ENCODE peak calls at places on chromosomes 12 and 14, in nine cellular contexts. P, K, I, V, L, T, G, X and U are unnamed samples. For H3K4me1, the result is how much of the 10 kb centered on the place peaks cover.

GRCh38 chr14:69506241-69506595 is 21.7 kb downstream of the PLEKHD1 start:
- DNase-seq in K (no peak), T (no peak), X (no peak), L (no peak), G (no peak), I (no peak), V (no peak), P (no peak), U (no peak)

GRCh38 chr14:102020058-102020971 is 55.9 kb downstream of the DYNC1H1 start:
- DNase-seq in X (no peak), P (peak), V (peak), I (no peak), T (peak), G (peak), L (peak), K (no peak), U (no peak)

GRCh38 chr12:2034633-2035420 is 18.0 kb upstream of the CACNA1C start:
- DNase-seq in V (peak), T (peak), I (peak), G (peak), P (peak), K (peak), L (peak), X (peak), U (peak)

GRCh38 chr14:85565862-85566296 is 35.9 kb downstream of the FLRT2 start:
- DNase-seq in L (peak), P (no peak), X (no peak), I (no peak), K (no peak), V (no peak), T (peak), G (peak), U (no peak)

GRCh38 chr14:69547701-69548348 is 26.8 kb downstream of the CCDC177 start:
- DNase-seq in G (peak), L (peak), K (no peak), I (no peak), V (no peak), T (no peak), P (no peak), X (no peak), U (no peak)

GRCh38 chr14:24251880-24252288 is 9.5 kb upstream of the TINF2 start:
- DNase-seq in V (no peak), L (peak), X (no peak), K (no peak), T (peak), I (no peak), P (no peak), G (peak), U (no peak)

GRCh38 chr14:55609681-55610080 is 29.7 kb downstream of the KTN1 start:
- DNase-seq in X (no peak), L (peak), K (no peak), I (no peak), G (peak), P (no peak), V (no peak), T (peak), U (no peak)

GRCh38 chr12:104482748-104483147 is 26.0 kb downstream of the CHST11 start:
- DNase-seq in I (no peak), P (no peak), T (no peak), V (no peak), G (no peak), X (no peak), L (no peak), K (no peak), U (no peak)

GRCh38 chr12:124512667-124513296 is 54.6 kb downstream of the NCOR2 start:
- DNase-seq in V (peak), K (peak), G (peak), X (no peak), L (peak), P (no peak), I (peak), T (peak), U (no peak)

GRCh38 chr14:24993631-24994030 is 56.3 kb downstream of the STXBP6 start:
- DNase-seq in K (no peak), P (no peak), G (no peak), X (no peak), V (no peak), L (no peak), I (no peak), T (no peak), U (no peak)

GRCh38 chr14:54579606-54580005 is 12.7 kb downstream of the SAMD4A start:
- DNase-seq in K (no peak), T (no peak), X (no peak), P (no peak), G (peak), I (no peak), V (no peak), L (peak), U (no peak)

GRCh38 chr12:6322352-6322751 is 11.9 kb downstream of the PLEKHG6 start:
- DNase-seq in I (no peak), T (no peak), G (no peak), L (no peak), V (no peak), P (no peak), K (no peak), X (no peak), U (no peak)

GRCh38 chr14:48560421-48560820 is 885.0 kb upstream of the MDGA2 start:
- DNase-seq in G (no peak), I (no peak), K (no peak), P (no peak), L (no peak), T (peak), X (no peak), V (no peak), U (no peak)

GRCh38 chr12:48334807-48335206 is 15.9 kb downstream of the ZNF641 start:
- DNase-seq in L (no peak), P (no peak), T (no peak), G (no peak), V (no peak), X (no peak), K (no peak), I (no peak), U (no peak)

GRCh38 chr14:31080060-31080459 is 53.9 kb upstream of the STRN3 start:
- DNase-seq in P (no peak), K (no peak), G (peak), L (no peak), V (no peak), I (no peak), X (no peak), T (peak), U (no peak)

GRCh38 chr12:105659355-105660075 is 329.0 kb downstream of the C12orf75 start:
- DNase-seq in K (no peak), T (peak), V (no peak), L (no peak), I (no peak), X (no peak), G (no peak), P (no peak), U (no peak)

GRCh38 chr12:72540811-72541210 is 268.6 kb downstream of the TRHDE start:
- DNase-seq in G (peak), L (no peak), T (peak), P (no peak), I (no peak), X (no peak), V (no peak), K (no peak), U (no peak)

GRCh38 chr14:96304956-96305355 is 48.9 kb downstream of the BDKRB1 start:
- DNase-seq in I (no peak), X (no peak), P (no peak), K (no peak), V (no peak), L (no peak), T (peak), G (no peak), U (no peak)

GRCh38 chr12:77947326-77947725 is 116.6 kb downstream of the NAV3 start:
- DNase-seq in G (peak), X (no peak), P (no peak), L (peak), V (no peak), T (peak), I (no peak), K (no peak), U (no peak)

GRCh38 chr12:125136702-125137101 is 71.5 kb downstream of the AACS start:
- DNase-seq in T (no peak), P (no peak), L (no peak), X (no peak), V (no peak), G (no peak), I (no peak), K (no peak), U (no peak)

GRCh38 chr14:74608959-74609611 is 3.0 kb downstream of the LTBP2 start:
- DNase-seq in I (peak), G (peak), X (peak), T (peak), P (peak), K (peak), L (peak), V (peak), U (peak)

GRCh38 chr12:22443379-22444316 is 100.7 kb downstream of the C2CD5 start:
- DNase-seq in I (no peak), T (peak), V (peak), G (peak), K (peak), X (peak), L (peak), P (peak), U (peak)

GRCh38 chr14:33891700-33892099 is 59.2 kb downstream of the EGLN3 start:
- DNase-seq in K (no peak), I (no peak), T (no peak), L (no peak), P (no peak), V (no peak), X (no peak), G (no peak), U (no peak)

GRCh38 chr14:101103321-101103901 is 199.9 kb upstream of the RTL1 start:
- DNase-seq in P (no peak), I (no peak), L (no peak), X (no peak), G (no peak), V (peak), K (peak), T (no peak), U (no peak)

GRCh38 chr12:66282244-66282643 is 20.0 kb upstream of the HELB start:
- DNase-seq in L (no peak), K (no peak), X (no peak), P (no peak), I (no peak), V (no peak), G (no peak), T (no peak), U (no peak)

GRCh38 chr14:68522510-68523325 is 270.1 kb downstream of the ZFP36L1 start:
- DNase-seq in V (no peak), K (no peak), T (no peak), P (no peak), L (peak), I (no peak), X (no peak), G (peak), U (no peak)

GRCh38 chr12:65608319-65608916 is 215.9 kb upstream of the HMGA2 start:
- DNase-seq in V (no peak), K (no peak), G (no peak), L (no peak), I (no peak), T (peak), P (no peak), X (no peak), U (no peak)

GRCh38 chr12:130880411-130880885 is 8.6 kb downstream of the RAN start:
- DNase-seq in I (no peak), K (no peak), T (no peak), X (peak), P (no peak), V (no peak), G (peak), L (no peak), U (no peak)

GRCh38 chr14:82667006-82667405 is 1133.4 kb upstream of the SEL1L start:
- DNase-seq in L (no peak), I (no peak), K (no peak), G (no peak), P (no peak), T (no peak), V (no peak), X (no peak), U (no peak)

GRCh38 chr12:109440851-109441490 is 36.1 kb downstream of the KCTD10 start:
- DNase-seq in X (no peak), L (peak), T (no peak), P (no peak), V (no peak), G (peak), K (no peak), I (no peak), U (no peak)

GRCh38 chr12:53010955-53011354 is 4.7 kb downstream of the EIF4B start:
- DNase-seq in K (no peak), X (no peak), T (no peak), P (no peak), L (no peak), I (no peak), G (no peak), V (no peak), U (no peak)

GRCh38 chr12:67045650-67046049 is 223.5 kb upstream of the CAND1 start:
- DNase-seq in L (no peak), I (no peak), K (no peak), X (no peak), P (no peak), V (no peak), G (no peak), T (no peak), U (no peak)

GRCh38 chr14:68487805-68488590 is 304.9 kb downstream of the ZFP36L1 start:
- DNase-seq in V (no peak), G (peak), P (no peak), X (no peak), I (no peak), T (peak), L (no peak), K (no peak), U (no peak)

GRCh38 chr12:45232146-45232731 is 16.3 kb downstream of the ANO6 start:
- DNase-seq in X (no peak), I (no peak), K (no peak), T (no peak), P (no peak), G (no peak), L (no peak), V (no peak), U (no peak)

GRCh38 chr12:45235087-45236025 is 19.5 kb downstream of the ANO6 start:
- DNase-seq in X (no peak), L (peak), V (no peak), K (no peak), T (peak), P (no peak), I (no peak), G (peak), U (no peak)

GRCh38 chr12:45232771-45233372 is 17.0 kb downstream of the ANO6 start:
- DNase-seq in X (no peak), G (peak), P (no peak), T (peak), I (peak), L (peak), V (no peak), K (peak), U (no peak)

GRCh38 chr12:45234134-45234865 is 18.4 kb downstream of the ANO6 start:
- DNase-seq in I (no peak), G (peak), X (no peak), V (no peak), K (no peak), P (no peak), L (peak), T (peak), U (no peak)

GRCh38 chr12:45231515-45232145 is 15.7 kb downstream of the ANO6 start:
- DNase-seq in V (no peak), L (peak), X (no peak), I (no peak), G (peak), K (no peak), T (peak), P (no peak), U (no peak)
- H3K4me1 ChIP-seq in V (under half), L (half or more), X (under half), I (under half), G (half or more), K (under half), T (half or more), P (under half), U (under half)

DNA sequence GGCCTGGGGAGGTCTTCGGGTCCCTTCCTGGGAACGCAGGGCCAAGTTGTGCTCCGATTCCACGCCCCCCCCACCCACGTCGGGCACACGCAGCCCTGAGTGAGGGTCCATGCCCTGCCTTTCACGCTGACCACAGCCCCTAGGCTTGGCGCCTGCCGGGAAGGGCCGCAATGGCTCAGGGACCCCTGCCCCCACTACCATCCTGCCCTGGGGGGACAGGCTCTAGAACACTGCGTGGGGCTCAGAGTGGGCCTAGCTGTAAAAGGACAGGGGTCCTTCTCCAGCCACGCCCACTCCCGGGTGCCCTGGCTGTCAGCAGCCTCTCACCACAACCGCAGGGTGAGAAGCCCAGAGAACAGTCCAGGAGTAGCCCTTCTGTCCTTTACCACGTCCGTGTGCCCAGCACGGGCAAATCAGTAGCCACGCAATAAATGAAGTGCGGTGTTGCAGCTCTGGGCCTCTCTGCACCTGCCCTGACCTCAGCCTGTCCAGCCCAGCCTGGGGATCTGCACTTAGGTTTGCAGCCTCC is 9.4 kb upstream of the GPR68 start:
- DNase-seq in K (no peak), G (no peak), V (no peak), X (no peak), I (no peak), P (no peak), T (no peak), L (no peak), U (no peak)
- H3K4me3 ChIP-seq in K (peak), G (peak), V (peak), X (peak), I (peak), P (peak), T (peak), L (peak), U (no peak)

GRCh38 chr14:104732355-104732804 is 8.4 kb downstream of the ADSS1 start:
- DNase-seq in X (no peak), I (no peak), K (peak), P (no peak), V (peak), G (no peak), T (no peak), L (no peak), U (no peak)

GRCh38 chr14:104734601-104734990 is 10.6 kb downstream of the ADSS1 start:
- DNase-seq in X (no peak), T (no peak), G (no peak), I (no peak), L (no peak), K (no peak), V (no peak), P (no peak), U (no peak)

GRCh38 chr14:104731925-104732294 is 7.9 kb downstream of the ADSS1 start:
- DNase-seq in K (no peak), L (no peak), P (no peak), T (no peak), I (no peak), X (no peak), V (no peak), G (no peak), U (no peak)

GRCh38 chr14:104734051-104734587 is 10.1 kb downstream of the ADSS1 start:
- DNase-seq in K (no peak), T (no peak), P (no peak), X (no peak), G (no peak), L (no peak), V (no peak), I (no peak), U (no peak)

DNA sequence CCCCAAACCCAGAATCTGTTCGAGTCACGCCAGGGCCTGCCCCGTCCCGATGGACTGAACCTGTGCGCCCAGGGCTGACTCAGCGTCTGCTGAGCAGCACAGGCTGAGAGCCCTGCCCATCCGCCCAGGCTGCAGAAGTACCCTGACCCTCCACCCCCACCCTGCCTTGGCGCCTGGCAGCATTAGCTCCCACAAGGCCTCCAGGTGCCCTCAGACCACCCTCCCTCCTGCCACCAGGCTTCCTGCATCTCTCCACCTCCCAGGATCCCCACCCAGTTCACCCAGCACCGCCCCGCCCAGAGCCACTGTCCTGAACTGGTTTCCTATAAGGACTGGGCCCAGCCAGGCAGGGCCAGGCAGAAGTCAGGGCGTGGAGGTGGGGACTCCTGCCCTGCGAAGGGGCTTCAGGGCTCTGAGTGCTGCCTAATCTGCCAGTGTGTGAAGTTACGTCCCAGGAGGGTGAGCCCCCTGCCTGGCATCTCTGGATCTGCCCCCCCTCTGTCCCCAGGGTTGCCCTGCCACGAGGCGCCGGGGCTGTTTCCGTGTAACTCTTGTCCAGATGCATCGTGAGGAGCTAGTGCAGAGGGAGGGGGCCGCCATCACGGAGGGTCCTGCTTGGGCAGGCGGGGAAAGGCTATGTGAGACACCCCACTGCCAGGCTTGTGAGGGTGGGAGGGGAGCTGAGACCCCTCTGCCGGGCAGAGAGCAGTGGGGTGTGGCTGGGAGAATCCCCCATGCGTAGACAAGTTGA is 9.1 kb downstream of the ADSS1 start:
- DNase-seq in I (no peak), V (no peak), L (no peak), X (no peak), K (peak), G (no peak), T (peak), P (no peak), U (no peak)
- H3K4me1 ChIP-seq in I (under half), V (under half), L (under half), X (under half), K (under half), G (under half), T (under half), P (under half), U (under half)

GRCh38 chr12:70074510-70074909 is 168.7 kb upstream of the CNOT2 start:
- DNase-seq in I (no peak), P (no peak), T (peak), K (no peak), X (no peak), L (no peak), V (no peak), G (no peak), U (no peak)

GRCh38 chr12:70070494-70071007 is 172.7 kb upstream of the CNOT2 start:
- DNase-seq in V (no peak), T (no peak), X (no peak), K (no peak), L (no peak), I (no peak), G (no peak), P (no peak), U (no peak)

GRCh38 chr12:70068743-70069142 is 174.5 kb upstream of the CNOT2 start:
- DNase-seq in V (no peak), I (no peak), G (no peak), T (no peak), P (no peak), L (no peak), K (no peak), X (no peak), U (no peak)

DNA sequence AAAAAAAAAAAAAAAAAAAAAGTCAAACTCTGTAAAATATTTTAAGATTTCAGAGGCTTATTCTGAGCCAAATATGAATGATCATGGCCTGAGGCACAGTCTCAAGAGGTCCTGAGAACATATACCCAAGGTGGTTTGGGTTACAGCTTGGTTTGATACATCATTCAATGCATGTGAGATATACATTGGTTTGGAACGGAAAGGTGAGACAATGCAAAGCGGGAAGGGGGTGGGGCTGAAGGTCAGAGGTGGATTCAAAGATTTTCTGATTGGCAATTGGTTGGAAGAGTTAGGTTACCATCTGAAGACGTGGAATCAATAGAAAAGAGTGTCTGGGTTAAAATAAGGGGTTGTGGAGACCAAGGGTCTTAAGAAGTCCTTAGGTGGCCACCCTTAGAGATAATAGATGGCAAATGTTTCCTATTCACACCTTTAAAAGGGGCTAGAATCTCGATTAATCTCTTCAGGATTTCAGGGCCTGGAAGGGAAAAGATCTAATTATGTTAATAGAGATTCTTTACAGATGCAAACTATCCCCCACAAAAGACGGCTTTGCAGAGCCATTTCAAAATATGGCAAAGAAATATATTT is 173.9 kb upstream of the CNOT2 start:
- DNase-seq in X (no peak), V (no peak), P (no peak), G (no peak), I (no peak), T (no peak), L (no peak), K (no peak), U (no peak)
- H3K4me3 ChIP-seq in X (no peak), V (no peak), P (no peak), G (no peak), I (no peak), T (no peak), L (no peak), K (no peak), U (no peak)